ENCODE peak calls at places on chromosome 19, in six cellular contexts. One of them, this sample, is unnamed.

GRCh38 chr19:6086081-6086858 is 24.0 kb downstream of the RFX2 start:
- DNase-seq in AG10803: peak
- DNase-seq in H7: no peak
- DNase-seq in uterus: no peak
- DNase-seq in fibroblast of lung: peak
- DNase-seq in aorta: no peak
- DNase-seq in this sample: no peak

GRCh38 chr19:31553112-31553843 is 204.0 kb upstream of the TSHZ3 start:
- DNase-seq in fibroblast of lung: no peak
- DNase-seq in H7: no peak
- DNase-seq in aorta: no peak
- DNase-seq in uterus: no peak
- DNase-seq in AG10803: no peak
- DNase-seq in this sample: no peak

GRCh38 chr19:31258211-31259052 is 90.8 kb downstream of the TSHZ3 start:
- DNase-seq in fibroblast of lung: no peak
- DNase-seq in H7: peak
- DNase-seq in aorta: no peak
- DNase-seq in uterus: no peak
- DNase-seq in AG10803: no peak
- DNase-seq in this sample: no peak

GRCh38 chr19:46049597-46049996 is 8.8 kb upstream of the IGFL4 start:
- DNase-seq in H7: peak
- DNase-seq in fibroblast of lung: no peak
- DNase-seq in aorta: no peak
- DNase-seq in AG10803: no peak
- DNase-seq in uterus: no peak
- DNase-seq in this sample: no peak

GRCh38 chr19:45469835-45470146 is 2.0 kb downstream of the FOSB start:
- DNase-seq in H7: peak
- DNase-seq in uterus: no peak
- DNase-seq in fibroblast of lung: no peak
- DNase-seq in aorta: no peak
- DNase-seq in AG10803: no peak
- DNase-seq in this sample: no peak

GRCh38 chr19:18708452-18709231 is 25.2 kb downstream of the CRTC1 start:
- DNase-seq in aorta: no peak
- DNase-seq in AG10803: no peak
- DNase-seq in H7: no peak
- DNase-seq in uterus: no peak
- DNase-seq in fibroblast of lung: no peak
- DNase-seq in this sample: no peak

GRCh38 chr19:41887711-41888382 is 4.9 kb downstream of the ARHGEF1 start:
- DNase-seq in fibroblast of lung: peak
- DNase-seq in uterus: no peak
- DNase-seq in H7: peak
- DNase-seq in AG10803: no peak
- DNase-seq in aorta: no peak
- DNase-seq in this sample: no peak

GRCh38 chr19:6498294-6499036 is 3.6 kb downstream of the TUBB4A start:
- DNase-seq in uterus: no peak
- DNase-seq in AG10803: no peak
- DNase-seq in aorta: no peak
- DNase-seq in H7: no peak
- DNase-seq in fibroblast of lung: no peak
- DNase-seq in this sample: no peak

GRCh38 chr19:47699360-47699917 is 13.8 kb upstream of the EHD2 start:
- DNase-seq in AG10803: no peak
- DNase-seq in fibroblast of lung: no peak
- DNase-seq in aorta: no peak
- DNase-seq in H7: peak
- DNase-seq in uterus: no peak
- DNase-seq in this sample: no peak

GRCh38 chr19:11737964-11738745 is 591 bp downstream of the ZNF823 start:
- DNase-seq in H7: peak
- DNase-seq in AG10803: peak
- DNase-seq in aorta: peak
- DNase-seq in uterus: peak
- DNase-seq in fibroblast of lung: peak
- DNase-seq in this sample: peak

GRCh38 chr19:2700660-2701360 is 1.7 kb downstream of the GNG7 start:
- DNase-seq in aorta: no peak
- DNase-seq in uterus: no peak
- DNase-seq in AG10803: no peak
- DNase-seq in H7: peak
- DNase-seq in fibroblast of lung: no peak
- DNase-seq in this sample: no peak

GRCh38 chr19:43735013-43735412 is 19.1 kb downstream of the IRGC start:
- DNase-seq in uterus: no peak
- DNase-seq in fibroblast of lung: no peak
- DNase-seq in AG10803: no peak
- DNase-seq in aorta: no peak
- DNase-seq in H7: no peak
- DNase-seq in this sample: no peak

GRCh38 chr19:11479090-11479469 is 1.8 kb downstream of the ELAVL3 start:
- DNase-seq in AG10803: no peak
- DNase-seq in fibroblast of lung: no peak
- DNase-seq in uterus: no peak
- DNase-seq in aorta: no peak
- DNase-seq in H7: no peak
- DNase-seq in this sample: no peak

GRCh38 chr19:47221080-47221841 is 9.7 kb downstream of the BBC3 start:
- DNase-seq in AG10803: no peak
- DNase-seq in fibroblast of lung: no peak
- DNase-seq in uterus: no peak
- DNase-seq in H7: peak
- DNase-seq in aorta: no peak
- DNase-seq in this sample: no peak

GRCh38 chr19:50500060-50500752 is 10.8 kb downstream of the JOSD2 start:
- DNase-seq in H7: peak
- DNase-seq in uterus: no peak
- DNase-seq in fibroblast of lung: no peak
- DNase-seq in aorta: peak
- DNase-seq in AG10803: no peak
- DNase-seq in this sample: no peak

GRCh38 chr19:16372065-16372915 is 47.7 kb downstream of the KLF2 start:
- DNase-seq in H7: no peak
- DNase-seq in aorta: no peak
- DNase-seq in AG10803: no peak
- DNase-seq in fibroblast of lung: no peak
- DNase-seq in uterus: no peak
- DNase-seq in this sample: no peak

GRCh38 chr19:6248856-6249255 is 30.9 kb downstream of the MLLT1 start:
- DNase-seq in aorta: no peak
- DNase-seq in fibroblast of lung: no peak
- DNase-seq in uterus: no peak
- DNase-seq in AG10803: no peak
- DNase-seq in H7: no peak
- DNase-seq in this sample: no peak

GRCh38 chr19:1411255-1412191 is 4.1 kb downstream of the DAZAP1 start:
- DNase-seq in fibroblast of lung: peak
- DNase-seq in AG10803: peak
- DNase-seq in H7: no peak
- DNase-seq in uterus: no peak
- DNase-seq in aorta: peak
- DNase-seq in this sample: peak

GRCh38 chr19:5339950-5340636 is 519 bp downstream of the PTPRS start:
- DNase-seq in uterus: no peak
- DNase-seq in AG10803: no peak
- DNase-seq in H7: peak
- DNase-seq in fibroblast of lung: no peak
- DNase-seq in aorta: no peak
- DNase-seq in this sample: no peak

GRCh38 chr19:7973883-7974282 is 30.4 kb upstream of the TIMM44 start:
- DNase-seq in H7: no peak
- DNase-seq in uterus: no peak
- DNase-seq in aorta: no peak
- DNase-seq in AG10803: no peak
- DNase-seq in fibroblast of lung: no peak
- DNase-seq in this sample: no peak

GRCh38 chr19:45391346-45391745 is 13.5 kb downstream of the PPP1R13L start:
- DNase-seq in uterus: no peak
- DNase-seq in H7: peak
- DNase-seq in aorta: no peak
- DNase-seq in fibroblast of lung: no peak
- DNase-seq in AG10803: no peak
- DNase-seq in this sample: no peak

GRCh38 chr19:3129112-3129511 is 6.7 kb upstream of the GNA15 start:
- DNase-seq in aorta: no peak
- DNase-seq in fibroblast of lung: peak
- DNase-seq in AG10803: peak
- DNase-seq in uterus: no peak
- DNase-seq in H7: peak
- DNase-seq in this sample: peak

GRCh38 chr19:19022380-19022961 is 10.8 kb downstream of the SUGP2 start:
- DNase-seq in uterus: no peak
- DNase-seq in AG10803: no peak
- DNase-seq in aorta: no peak
- DNase-seq in H7: no peak
- DNase-seq in fibroblast of lung: no peak
- DNase-seq in this sample: no peak

GRCh38 chr19:34171539-34171876 is 796 bp upstream of the LSM14A start:
- DNase-seq in AG10803: peak
- DNase-seq in aorta: no peak
- DNase-seq in uterus: no peak
- DNase-seq in H7: no peak
- DNase-seq in fibroblast of lung: peak
- DNase-seq in this sample: no peak

GRCh38 chr19:44777715-44778347 is at the start of gene CBLC:
- DNase-seq in uterus: no peak
- DNase-seq in aorta: no peak
- DNase-seq in AG10803: no peak
- DNase-seq in H7: peak
- DNase-seq in fibroblast of lung: no peak
- DNase-seq in this sample: peak

GRCh38 chr19:5308471-5309437 is 31.9 kb downstream of the PTPRS start:
- DNase-seq in uterus: peak
- DNase-seq in aorta: peak
- DNase-seq in fibroblast of lung: peak
- DNase-seq in H7: no peak
- DNase-seq in AG10803: peak
- DNase-seq in this sample: no peak

DNA sequence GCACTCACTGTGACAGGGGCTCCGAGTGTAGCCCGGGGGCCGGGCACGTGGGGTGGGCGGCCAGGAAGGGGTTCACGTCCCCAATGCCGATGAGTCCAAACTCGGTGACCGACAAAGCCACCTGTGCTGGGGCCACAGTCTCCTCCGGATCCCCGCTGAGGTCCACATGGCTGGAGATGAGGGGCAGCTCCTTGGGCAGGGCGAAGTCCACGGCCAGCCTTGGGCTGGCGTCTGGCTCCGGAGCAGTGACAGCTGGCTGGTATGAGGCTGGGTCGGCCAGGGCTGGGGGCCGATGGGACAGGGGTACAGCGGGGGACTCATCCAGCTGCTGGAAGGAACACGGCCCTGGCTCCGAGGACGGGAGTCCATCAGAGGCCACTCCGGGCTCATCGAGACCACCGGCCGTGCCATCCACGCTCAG is 15.9 kb upstream of the PLPP2 start:
- DNase-seq in H7: peak
- DNase-seq in aorta: no peak
- DNase-seq in AG10803: no peak
- DNase-seq in fibroblast of lung: no peak
- DNase-seq in uterus: peak
- DNase-seq in this sample: no peak
- H3K4me3 ChIP-seq in H7: no peak
- H3K4me3 ChIP-seq in aorta: no peak
- H3K4me3 ChIP-seq in AG10803: no peak
- H3K4me3 ChIP-seq in fibroblast of lung: no peak
- H3K4me3 ChIP-seq in uterus: no peak
- H3K4me3 ChIP-seq in this sample: no peak

DNA sequence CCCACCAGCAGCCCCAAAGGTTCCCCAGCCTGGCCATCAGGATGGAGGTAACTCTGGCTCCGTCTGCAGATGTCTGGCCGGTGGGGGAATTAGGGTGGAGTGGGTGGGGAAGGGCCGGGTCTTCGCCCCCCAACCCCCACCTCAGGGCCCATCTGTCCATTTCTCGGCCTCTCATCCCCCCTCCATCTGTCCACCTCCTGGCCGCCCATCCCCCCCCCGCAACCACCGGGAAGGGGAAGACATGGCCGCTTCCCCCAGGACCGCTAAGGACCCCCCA is 833 bp downstream of the LRFN1 start:
- DNase-seq in H7: peak
- DNase-seq in fibroblast of lung: no peak
- DNase-seq in AG10803: no peak
- DNase-seq in uterus: no peak
- DNase-seq in aorta: no peak
- DNase-seq in this sample: no peak
- H3K4me3 ChIP-seq in H7: peak
- H3K4me3 ChIP-seq in fibroblast of lung: no peak
- H3K4me3 ChIP-seq in AG10803: peak
- H3K4me3 ChIP-seq in uterus: peak
- H3K4me3 ChIP-seq in aorta: no peak
- H3K4me3 ChIP-seq in this sample: peak

GRCh38 chr19:13979224-13979623 is 26.9 kb downstream of the RFX1 start:
- DNase-seq in fibroblast of lung: no peak
- DNase-seq in uterus: no peak
- DNase-seq in aorta: no peak
- DNase-seq in AG10803: no peak
- DNase-seq in H7: peak
- DNase-seq in this sample: no peak
- H3K4me3 ChIP-seq in fibroblast of lung: no peak
- H3K4me3 ChIP-seq in uterus: peak
- H3K4me3 ChIP-seq in aorta: peak
- H3K4me3 ChIP-seq in AG10803: no peak
- H3K4me3 ChIP-seq in H7: peak
- H3K4me3 ChIP-seq in this sample: no peak

DNA sequence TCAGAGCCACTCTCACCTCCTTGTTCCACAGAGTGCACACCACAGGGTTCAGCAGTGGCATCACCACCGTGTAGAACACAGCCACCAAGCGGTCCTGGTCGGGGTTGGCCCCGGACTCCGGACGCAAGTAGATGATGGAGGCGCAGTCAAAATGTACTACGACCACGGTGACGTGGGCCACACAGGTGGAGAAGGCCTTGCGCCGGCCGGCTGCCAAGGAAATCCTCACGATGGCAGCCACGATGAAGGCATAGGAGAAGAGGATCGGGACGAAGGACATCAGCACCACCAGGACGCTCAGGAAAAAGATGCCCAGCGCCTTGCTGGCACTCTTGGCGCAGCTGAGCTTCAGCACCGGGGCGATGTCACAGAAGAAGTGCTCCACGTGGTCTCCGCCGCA is 33.9 kb downstream of the SYDE1 start:
- DNase-seq in aorta: no peak
- DNase-seq in H7: no peak
- DNase-seq in uterus: no peak
- DNase-seq in fibroblast of lung: no peak
- DNase-seq in AG10803: no peak
- DNase-seq in this sample: no peak
- H3K4me3 ChIP-seq in aorta: no peak
- H3K4me3 ChIP-seq in H7: no peak
- H3K4me3 ChIP-seq in uterus: no peak
- H3K4me3 ChIP-seq in fibroblast of lung: no peak
- H3K4me3 ChIP-seq in AG10803: no peak
- H3K4me3 ChIP-seq in this sample: no peak

This sample was measured in LNCaP clone FGC.